ENCODE peak calls at places on chromosomes 13 and 19, in six cellular contexts. R is upper lobe of left lung, T is heart right ventricle, C is gastrocnemius medialis, X is neuronal stem cell, B is body of pancreas. K is an unnamed sample. For H3K9me3, the result is how much of the 10 kb centered on the place peaks cover.

GRCh38 chr13:51275101-51275500 is 52.9 kb downstream of the FAM124A start:
- DNase-seq in C (no peak), B (no peak), T (no peak), R (no peak), X (no peak), K (no peak)

GRCh38 chr19:8466018-8466417 is 21.2 kb downstream of the HNRNPM start:
- DNase-seq in B (no peak), R (no peak), C (no peak), X (no peak), T (no peak), K (no peak)

GRCh38 chr13:80251403-80251802 is 89.5 kb downstream of the SPRY2 start:
- DNase-seq in R (no peak), C (no peak), X (no peak), B (no peak), T (peak), K (no peak)

GRCh38 chr19:8158411-8159074 is 9.2 kb upstream of the FBN3 start:
- DNase-seq in X (peak), B (peak), R (peak), C (peak), T (peak), K (peak)

GRCh38 chr19:14786421-14786851 is 8.1 kb upstream of the ADGRE2 start:
- DNase-seq in T (no peak), X (peak), B (no peak), C (no peak), R (peak), K (no peak)

GRCh38 chr13:100627142-100627541 is 38.6 kb upstream of the GGACT start:
- DNase-seq in B (no peak), R (no peak), C (no peak), X (no peak), T (no peak), K (no peak)

GRCh38 chr13:83286737-83287136 is 595.5 kb downstream of the SLITRK1 start:
- DNase-seq in T (no peak), C (no peak), B (no peak), X (no peak), R (no peak), K (no peak)

GRCh38 chr13:89029062-89029461 is 1357.9 kb downstream of the SLITRK5 start:
- DNase-seq in B (no peak), T (no peak), R (no peak), X (no peak), C (no peak), K (no peak)

GRCh38 chr19:45782162-45782623 is at the start of gene DMPK:
- DNase-seq in B (no peak), T (peak), R (no peak), C (peak), X (no peak), K (no peak)

GRCh38 chr13:110915874-110916670 is 1.2 kb upstream of the ANKRD10 start:
- DNase-seq in R (no peak), X (no peak), T (no peak), B (no peak), C (no peak), K (no peak)

GRCh38 chr19:20078696-20079095 is 896 bp downstream of the ZNF90 start:
- DNase-seq in T (peak), R (peak), X (peak), B (peak), C (no peak), K (no peak)

GRCh38 chr19:17021793-17022590 is 4.6 kb downstream of the CPAMD8 start:
- DNase-seq in B (no peak), C (no peak), X (no peak), R (peak), T (no peak), K (no peak)

GRCh38 chr19:27720155-27720554 is 1492.8 kb downstream of the UQCRFS1 start:
- DNase-seq in X (no peak), T (no peak), B (no peak), C (no peak), R (no peak), K (no peak)

GRCh38 chr19:36110487-36111199 is at the start of gene OVOL3:
- DNase-seq in B (no peak), T (no peak), C (no peak), X (no peak), R (no peak), K (no peak)

GRCh38 chr13:67106502-67107057 is 123.6 kb downstream of the PCDH9 start:
- DNase-seq in T (no peak), B (no peak), R (no peak), X (no peak), C (no peak), K (no peak)

GRCh38 chr19:7370546-7370945 is 21.8 kb downstream of the ARHGEF18 start:
- DNase-seq in C (no peak), B (no peak), X (no peak), R (no peak), T (no peak), K (no peak)

GRCh38 chr19:41323430-41324125 is 13.6 kb downstream of the CCDC97 start:
- DNase-seq in B (no peak), R (peak), C (peak), T (no peak), X (no peak), K (no peak)

GRCh38 chr13:84686973-84687372 is 804.7 kb upstream of the SLITRK1 start:
- DNase-seq in X (no peak), R (no peak), B (no peak), C (no peak), T (no peak), K (no peak)

GRCh38 chr13:82506805-82507404 is 1375.4 kb downstream of the SLITRK1 start:
- DNase-seq in C (no peak), X (no peak), B (no peak), R (no peak), T (no peak), K (no peak)

GRCh38 chr19:38878575-38879399 is 712 bp upstream of the RINL start:
- DNase-seq in R (no peak), T (no peak), X (no peak), C (no peak), B (no peak), K (no peak)

GRCh38 chr19:38484747-38485146 is 51.3 kb downstream of the RYR1 start:
- DNase-seq in B (no peak), X (no peak), C (no peak), T (no peak), R (no peak), K (no peak)

GRCh38 chr19:39645800-39646411 is 9.8 kb upstream of the LGALS16 start:
- DNase-seq in X (peak), B (no peak), T (no peak), C (no peak), R (no peak), K (no peak)

GRCh38 chr19:17376935-17377600 is at the start of gene PLVAP:
- DNase-seq in C (no peak), B (no peak), R (peak), T (peak), X (no peak), K (no peak)

GRCh38 chr13:27372896-27373295 is 51.5 kb upstream of the GTF3A start:
- DNase-seq in X (no peak), C (no peak), T (no peak), B (peak), R (peak), K (no peak)

GRCh38 chr19:40144151-40144550 is 47.1 kb upstream of the MAP3K10 start:
- DNase-seq in X (no peak), T (no peak), R (no peak), C (no peak), B (no peak), K (no peak)

GRCh38 chr19:16014923-16015804 is 61.1 kb upstream of the TPM4 start:
- DNase-seq in X (no peak), T (no peak), C (no peak), B (peak), R (no peak), K (no peak)
- H3K9me3 ChIP-seq in X (under half), T (under half), C (under half), B (under half), R (under half), K (under half)

GRCh38 chr19:55750715-55751114 is 8.2 kb upstream of the RFPL4A start:
- DNase-seq in B (no peak), T (no peak), X (no peak), R (no peak), C (no peak), K (no peak)
- H3K9me3 ChIP-seq in B (under half), T (under half), X (under half), R (under half), C (under half), K (under half)

DNA sequence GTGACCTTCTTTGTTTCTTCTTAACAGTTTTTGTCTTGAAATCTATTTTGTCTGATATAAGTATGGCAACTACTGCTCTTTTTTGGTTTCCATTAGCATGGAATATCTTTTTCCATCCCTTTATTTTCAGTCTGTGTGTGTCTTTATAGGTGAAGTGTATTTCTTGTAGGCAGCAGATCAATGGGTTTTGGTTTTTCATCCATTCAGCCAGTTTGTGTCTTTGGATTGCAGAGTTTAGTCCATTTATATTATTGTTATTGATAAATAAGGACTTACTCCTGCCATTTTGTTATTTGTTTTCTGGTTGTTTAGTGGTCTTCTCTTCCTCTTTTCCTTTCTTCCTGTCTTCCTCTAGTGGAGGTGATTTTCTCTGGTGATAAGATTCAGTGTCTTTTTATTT is 54.4 kb downstream of the ZNF136 start:
- DNase-seq in T (no peak), X (no peak), B (no peak), R (no peak), C (no peak), K (no peak)
- H3K9me3 ChIP-seq in T (under half), X (under half), B (under half), R (under half), C (under half), K (under half)

GRCh38 chr13:44304433-44304725 is 69.2 kb upstream of the SERP2 start:
- DNase-seq in C (no peak), R (no peak), X (no peak), B (no peak), T (no peak), K (no peak)

GRCh38 chr13:44306401-44307192 is 67.0 kb upstream of the SERP2 start:
- DNase-seq in X (peak), R (peak), T (peak), C (no peak), B (no peak), K (no peak)

GRCh38 chr13:44305845-44306244 is 67.8 kb upstream of the SERP2 start:
- DNase-seq in T (no peak), X (peak), R (no peak), B (no peak), C (no peak), K (no peak)

GRCh38 chr13:44303681-44304432 is 69.8 kb upstream of the SERP2 start:
- DNase-seq in C (peak), X (no peak), R (no peak), T (peak), B (peak), K (no peak)

GRCh38 chr13:44305216-44305615 is 68.4 kb upstream of the SERP2 start:
- DNase-seq in R (no peak), T (no peak), B (no peak), X (no peak), C (no peak), K (no peak)
- H3K9me3 ChIP-seq in R (under half), T (under half), B (under half), X (under half), C (under half), K (under half)